ENCODE peak calls at places on chromosomes 5 and 9, in five cellular contexts. R is right cardiac atrium, T is adrenal gland, K is dermis microvascular lymphatic vessel endothelial cell, M is mesothelial cell of epicardium. O is an unnamed sample.

GRCh38 chr5:19638461-19638860 is 349.5 kb downstream of the CDH18 start:
- DNase-seq in T (no peak), K (no peak), M (no peak), R (no peak), O (no peak)

GRCh38 chr9:137460363-137461315 is 1.5 kb upstream of the NSMF start:
- DNase-seq in T (peak; percentile 30), K (no peak), M (no peak), R (peak; percentile 17), O (no peak)

GRCh38 chr9:98374385-98375051 is 119.1 kb upstream of the TBC1D2 start:
- DNase-seq in K (peak; percentile 55), T (no peak), M (no peak), R (no peak), O (peak; percentile 76)

GRCh38 chr5:5702934-5703333 is 280.5 kb downstream of the ICE1 start:
- DNase-seq in R (no peak), K (no peak), T (no peak), M (no peak), O (no peak)

GRCh38 chr5:16886366-16886736 is 49.7 kb downstream of the MYO10 start:
- DNase-seq in M (no peak), K (no peak), T (peak; percentile 32), R (peak; percentile 21), O (no peak)

GRCh38 chr9:122005597-122005996 is 87.5 kb downstream of the TTLL11 start:
- DNase-seq in M (no peak), K (peak; percentile 43), R (no peak), T (no peak), O (no peak)

GRCh38 chr9:108586451-108586850 is 269.3 kb downstream of the ACTL7B start:
- DNase-seq in T (no peak), R (no peak), M (no peak), K (no peak), O (no peak)

GRCh38 chr5:96384353-96384752 is 48.7 kb downstream of the PCSK1 start:
- DNase-seq in R (peak; percentile 47), M (no peak), T (peak; percentile 83), K (peak; percentile 82), O (peak; percentile 35)

GRCh38 chr9:89274838-89275237 is 36.2 kb upstream of the CKS2 start:
- DNase-seq in M (no peak), T (no peak), K (no peak), R (no peak), O (no peak)

GRCh38 chr5:54492196-54492595 is 25.4 kb upstream of the SNX18 start:
- DNase-seq in M (no peak), K (no peak), R (no peak), T (no peak), O (no peak)

GRCh38 chr9:93902780-93903655 is 52.1 kb downstream of the BARX1 start:
- DNase-seq in T (no peak), M (peak; percentile 7), K (no peak), R (no peak), O (no peak)

GRCh38 chr9:16179566-16179965 is 626.7 kb downstream of the CCDC171 start:
- DNase-seq in K (no peak), R (no peak), M (no peak), T (no peak), O (no peak)

GRCh38 chr9:129459550-129460322 is 161.2 kb downstream of the C9orf50 start:
- DNase-seq in T (no peak), R (no peak), K (no peak), M (no peak), O (no peak)

GRCh38 chr5:150588495-150588890 is 52.0 kb upstream of the SYNPO start:
- DNase-seq in R (no peak), M (no peak), T (no peak), K (no peak), O (no peak)

GRCh38 chr9:100554935-100555401 is 22.9 kb upstream of the CAVIN4 start:
- DNase-seq in T (no peak), R (no peak), M (no peak), K (peak; percentile 47), O (peak; percentile 24)

GRCh38 chr9:72315089-72315509 is 49.9 kb downstream of the ZFAND5 start:
- DNase-seq in K (peak; percentile 7), T (peak; percentile 67), M (no peak), R (peak; percentile 64), O (peak; percentile 64)

GRCh38 chr9:130946778-130947617 is 8.0 kb upstream of the FIBCD1 start:
- DNase-seq in K (no peak), R (no peak), M (no peak), T (no peak), O (no peak)

GRCh38 chr5:96259211-96259772 is 173.8 kb downstream of the PCSK1 start:
- DNase-seq in T (no peak), R (no peak), M (no peak), K (peak; percentile 35), O (no peak)

GRCh38 chr5:12675956-12676355 is 771.7 kb upstream of the CTNND2 start:
- DNase-seq in R (no peak), T (no peak), K (no peak), M (no peak), O (no peak)

GRCh38 chr9:93594041-93594756 is 17.8 kb downstream of the PHF2 start:
- DNase-seq in K (no peak), M (no peak), R (peak; percentile 54), T (peak; percentile 21), O (no peak)

GRCh38 chr5:26940981-26941380 is 97.4 kb downstream of the CDH9 start:
- DNase-seq in T (no peak), K (no peak), R (no peak), M (no peak), O (no peak)